ENCODE peak calls at places on chromosome 5, in six cellular contexts. C is IMR-90, T is mesenchymal stem cell, F is H9, P is mesendoderm, B is H1. N is an unnamed sample.

GRCh38 chr5:79235222-79235577 is 731 bp upstream of the JMY start:
- DNase-seq in C (peak; percentile 40), T (peak; percentile 61), F (no peak), P (no peak), B (no peak), N (no peak)

GRCh38 chr5:72064801-72065570 is 42.3 kb upstream of the MAP1B start:
- DNase-seq in C (no peak), T (no peak), F (peak; percentile 47), P (peak; percentile 83), B (no peak), N (no peak)

GRCh38 chr5:7754490-7754889 is 96.4 kb downstream of the CFAP90 start:
- DNase-seq in C (no peak), T (no peak), F (no peak), P (no peak), B (no peak), N (no peak)

GRCh38 chr5:96657068-96657467 is 5.1 kb upstream of the CAST start:
- DNase-seq in C (peak; percentile 94), T (peak; percentile 92), F (no peak), P (no peak), B (no peak), N (no peak)

GRCh38 chr5:127305486-127305885 is 14.9 kb downstream of the MEGF10 start:
- DNase-seq in C (no peak), T (no peak), F (no peak), P (no peak), B (no peak), N (no peak)

GRCh38 chr5:175247146-175247545 is 196.8 kb downstream of the DRD1 start:
- DNase-seq in C (peak; percentile 38), T (peak; percentile 0), F (no peak), P (no peak), B (no peak), N (no peak)

GRCh38 chr5:34655354-34655991 is 655 bp upstream of the RAI14 start:
- DNase-seq in C (peak; percentile 90), T (peak; percentile 87), F (peak; percentile 66), P (peak; percentile 89), B (no peak), N (peak; percentile 42)

GRCh38 chr5:112417931-112418358 is 1.1 kb downstream of the EPB41L4A start:
- DNase-seq in C (no peak), T (peak; percentile 32), F (no peak), P (peak; percentile 64), B (no peak), N (peak; percentile 23)

GRCh38 chr5:168368854-168369253 is 77.4 kb downstream of the WWC1 start:
- DNase-seq in C (no peak), T (no peak), F (no peak), P (no peak), B (no peak), N (no peak)

GRCh38 chr5:117954341-117954740 is 1034.0 kb downstream of the DTWD2 start:
- DNase-seq in C (peak; percentile 2), T (no peak), F (no peak), P (no peak), B (no peak), N (no peak)

GRCh38 chr5:161535762-161536161 is 10.8 kb downstream of the GABRB2 start:
- DNase-seq in C (no peak), T (no peak), F (no peak), P (peak; percentile 49), B (no peak), N (no peak)

GRCh38 chr5:126984632-126985031 is 45.7 kb downstream of the MARCHF3 start:
- DNase-seq in C (peak; percentile 21), T (no peak), F (no peak), P (no peak), B (no peak), N (no peak)

GRCh38 chr5:163963881-163964280 is 458.5 kb downstream of the MAT2B start:
- DNase-seq in C (no peak), T (peak; percentile 10), F (no peak), P (no peak), B (no peak), N (no peak)

GRCh38 chr5:58122157-58122556 is 337.7 kb downstream of the PLK2 start:
- DNase-seq in C (no peak), T (no peak), F (no peak), P (no peak), B (no peak), N (no peak)

GRCh38 chr5:168404366-168404765 is 81.9 kb upstream of the RARS1 start:
- DNase-seq in C (peak; percentile 92), T (peak; percentile 95), F (no peak), P (no peak), B (no peak), N (no peak)

GRCh38 chr5:127203818-127204217 is 86.8 kb upstream of the MEGF10 start:
- DNase-seq in C (peak; percentile 39), T (peak; percentile 36), F (no peak), P (no peak), B (no peak), N (no peak)

GRCh38 chr5:177494356-177495195 is 2.8 kb downstream of the PDLIM7 start:
- DNase-seq in C (peak; percentile 92), T (peak; percentile 94), F (peak; percentile 86), P (peak; percentile 97), B (peak; percentile 87), N (peak; percentile 54)

GRCh38 chr5:93273176-93273575 is 307.8 kb downstream of the NR2F1-AS1 start:
- DNase-seq in C (peak; percentile 84), T (peak; percentile 67), F (no peak), P (no peak), B (no peak), N (no peak)

GRCh38 chr5:36242534-36243144 is 914 bp upstream of the NADK2 start:
- DNase-seq in C (no peak), T (no peak), F (no peak), P (no peak), B (no peak), N (no peak)
- H4K8ac ChIP-seq in C (peak overlapping the region; percentile 69), T (peak overlapping the region; percentile 52), F (no peak overlapping the region), P (no peak overlapping the region), B (peak overlapping the region; percentile 90), N (no peak overlapping the region)

DNA sequence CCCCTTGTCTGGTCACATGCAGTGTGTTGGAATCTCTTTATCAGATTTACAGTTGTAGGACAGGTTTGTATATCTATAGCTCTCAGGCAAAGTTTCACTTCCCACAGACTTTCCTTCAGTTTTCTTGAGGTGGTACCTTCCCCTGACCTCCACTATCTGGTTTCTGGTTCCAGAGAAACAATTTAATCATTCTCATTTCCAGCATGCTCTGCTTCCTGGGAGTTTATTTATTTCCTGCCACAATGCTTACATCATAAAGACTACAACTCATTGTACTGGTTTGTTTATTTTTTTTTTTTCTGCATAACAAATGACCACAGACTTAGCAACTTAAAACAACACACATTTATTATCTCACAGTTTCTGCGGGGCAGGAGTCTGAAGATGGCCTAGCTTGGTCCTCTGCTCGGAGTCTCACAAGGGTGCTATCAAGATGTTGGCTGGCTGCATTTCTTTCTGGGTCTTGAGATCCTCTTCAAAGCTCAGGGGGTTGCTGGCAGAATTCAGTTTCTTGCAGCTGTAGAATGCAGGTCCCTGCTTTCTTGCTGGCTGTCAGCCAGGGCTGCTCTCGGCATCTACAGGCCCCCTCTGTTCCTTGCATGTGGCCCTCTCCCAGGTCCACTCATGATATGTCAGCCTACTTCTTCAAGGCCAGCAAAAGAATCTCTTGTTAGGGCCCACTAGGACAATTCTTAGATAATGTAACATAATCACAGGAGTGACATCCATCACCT is 247.7 kb downstream of the ENC1 start:
- DNase-seq in C (peak; percentile 55), T (peak; percentile 78), F (no peak), P (no peak), B (no peak), N (no peak)
- H3K27ac ChIP-seq in C (no peak overlapping the region), T (no peak overlapping the region), F (no peak overlapping the region), P (no peak overlapping the region), B (no peak overlapping the region), N (no peak overlapping the region)

DNA sequence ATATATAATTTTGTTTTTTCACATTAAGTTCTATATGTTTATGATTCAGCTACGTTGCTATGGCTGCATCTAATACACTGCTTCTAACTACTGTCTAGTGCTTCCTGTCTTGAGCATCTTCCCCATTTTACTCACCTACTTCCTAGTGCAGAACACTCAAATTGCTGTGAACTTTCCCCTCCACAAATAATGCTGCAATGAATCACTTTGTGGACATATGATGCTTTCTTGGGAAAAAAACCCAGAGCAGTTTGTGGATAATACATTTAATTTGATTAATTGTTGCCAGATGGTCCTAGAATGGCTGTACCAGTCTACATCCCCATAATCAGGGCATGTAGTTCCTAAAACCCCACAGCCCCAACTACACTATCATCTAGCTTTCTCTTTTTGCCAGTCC is 18.5 kb downstream of the CD180 start:
- DNase-seq in C (peak; percentile 10), T (no peak), F (no peak), P (no peak), B (no peak), N (no peak)
- H2BK15ac ChIP-seq in C (no peak overlapping the region), T (no peak overlapping the region), F (no peak overlapping the region), P (no peak overlapping the region), B (no peak overlapping the region), N (no peak overlapping the region)

DNA sequence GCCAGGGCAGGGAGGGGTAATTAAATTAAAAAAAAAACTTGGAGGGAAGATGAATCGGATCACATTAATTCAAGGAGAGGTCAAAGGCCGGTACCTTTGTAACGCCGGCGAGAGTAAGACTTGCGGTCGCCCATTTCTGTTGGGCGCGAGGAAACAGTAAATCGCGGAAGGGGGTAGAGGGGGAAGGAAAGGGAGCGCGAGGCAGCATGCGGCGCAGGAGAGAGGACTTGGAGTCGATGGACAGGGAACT is 324 bp upstream of the RGMB start:
- DNase-seq in C (no peak), T (no peak), F (no peak), P (no peak), B (no peak), N (no peak)
- H4K8ac ChIP-seq in C (no peak overlapping the region), T (peak overlapping the region; percentile 31), F (no peak overlapping the region), P (no peak overlapping the region), B (no peak overlapping the region), N (no peak overlapping the region)

DNA sequence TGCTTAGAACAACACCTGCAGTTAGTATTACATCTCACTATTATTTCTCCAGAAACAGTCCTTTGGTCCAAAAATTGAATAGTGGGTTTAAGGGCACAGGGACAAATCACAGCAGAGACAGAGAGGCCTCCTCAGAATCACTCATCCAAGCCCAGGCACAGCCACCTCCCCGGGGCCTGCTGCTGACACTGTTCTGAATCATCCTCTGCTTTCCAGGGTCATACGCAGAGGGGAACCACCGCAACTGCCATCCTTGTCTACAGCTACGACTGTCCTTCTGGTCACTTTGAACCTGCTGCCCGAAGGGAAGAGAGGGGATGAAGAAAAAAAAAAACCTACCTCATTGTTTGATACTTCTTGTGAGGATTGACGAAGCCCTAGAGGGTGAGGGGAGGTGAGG is 35.3 kb upstream of the MAN2A1 start:
- DNase-seq in C (no peak), T (no peak), F (no peak), P (no peak), B (no peak), N (no peak)
- H3K27ac ChIP-seq in C (no peak overlapping the region), T (no peak overlapping the region), F (no peak overlapping the region), P (no peak overlapping the region), B (no peak overlapping the region), N (no peak overlapping the region)

DNA sequence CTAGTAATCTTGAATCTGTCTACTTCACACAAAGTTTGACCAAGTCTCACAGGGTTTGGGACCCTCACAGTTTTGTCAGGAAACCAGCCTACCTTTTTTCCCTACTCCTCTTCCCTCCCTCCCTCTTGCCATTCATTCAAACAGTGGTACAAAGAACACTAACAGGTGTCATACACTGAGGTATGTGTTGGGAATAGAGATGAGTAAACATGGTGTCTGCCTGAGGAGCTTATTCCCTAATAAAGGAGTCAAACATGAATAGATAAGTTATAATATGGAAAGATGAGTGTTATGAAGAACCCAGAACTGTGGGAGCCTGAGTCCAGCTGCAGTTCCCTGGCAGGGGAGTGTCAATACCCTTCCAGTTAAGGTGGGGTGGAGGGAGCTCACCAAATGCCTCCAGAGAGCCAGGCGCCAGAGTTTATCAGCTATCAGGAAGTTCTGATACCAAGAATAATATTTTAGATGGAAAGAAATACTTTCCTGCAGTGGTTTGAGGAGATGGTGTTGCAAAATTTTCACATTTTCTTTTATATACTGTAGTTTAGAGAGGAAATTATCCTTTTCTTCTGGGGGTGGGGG is 183.4 kb upstream of the NR3C1 start:
- DNase-seq in C (no peak), T (no peak), F (no peak), P (no peak), B (no peak), N (no peak)
- H2BK15ac ChIP-seq in C (peak overlapping the region; percentile 23), T (no peak overlapping the region), F (no peak overlapping the region), P (no peak overlapping the region), B (no peak overlapping the region), N (no peak overlapping the region)